ENCODE peak calls at places on chromosomes 2 and 18, in six cellular contexts. S is activated naive CD8-positive, alpha-beta T cell treated with anti-CD3 and anti-CD28 coated beads, Interleukin-2, amount 50 U/mL, for 24 hours; Z is glutamatergic neuron; L is CD8-positive, alpha-beta memory T cell; X is NCI-H748 treated with DMSO at 0.1 percent for 48 hours; E is neural progenitor cell. O is an unnamed sample.

GRCh38 chr18:3889121-3889520 is 439.1 kb downstream of the TGIF1 start:
- DNase-seq in L (no peak), X (no peak), Z (no peak), E (no peak), S (no peak), O (no peak)

GRCh38 chr2:88545118-88545517 is 82.1 kb downstream of the EIF2AK3 start:
- DNase-seq in L (no peak), Z (peak), E (peak), X (no peak), S (no peak), O (no peak)

GRCh38 chr18:51275712-51276473 is 78.4 kb upstream of the MEX3C start:
- DNase-seq in X (no peak), E (no peak), Z (no peak), L (no peak), S (no peak), O (no peak)

GRCh38 chr2:37866535-37866934 is 58.6 kb upstream of the RMDN2 start:
- DNase-seq in S (no peak), Z (no peak), L (no peak), X (no peak), E (no peak), O (no peak)

GRCh38 chr18:44342167-44342566 is 338.5 kb upstream of the SETBP1 start:
- DNase-seq in L (no peak), E (no peak), X (no peak), Z (no peak), S (no peak), O (no peak)

GRCh38 chr2:225282858-225283693 is 116.4 kb upstream of the NYAP2 start:
- DNase-seq in E (peak), S (peak), Z (peak), L (no peak), X (peak), O (peak)

GRCh38 chr18:32156855-32157254 is 33.0 kb upstream of the MEP1B start:
- DNase-seq in S (no peak), Z (no peak), X (no peak), L (no peak), E (no peak), O (no peak)

GRCh38 chr2:8408560-8409460 is 273.0 kb upstream of the ID2 start:
- DNase-seq in L (peak), Z (no peak), S (peak), X (no peak), E (no peak), O (no peak)

GRCh38 chr2:241967096-241967495 is 97.6 kb downstream of the RTP5 start:
- DNase-seq in L (peak), E (no peak), X (no peak), Z (no peak), S (no peak), O (no peak)

GRCh38 chr18:26370037-26370436 is 143.8 kb downstream of the TAF4B start:
- DNase-seq in S (no peak), E (no peak), L (no peak), X (no peak), Z (no peak), O (no peak)